ENCODE peak calls at places on chromosomes 5 and 9, in nine cellular contexts. One of them, this sample, is unnamed. For H3K9me3, the result is how much of the 10 kb centered on the place peaks cover.

GRCh38 chr5:154753792-154754191 is 1.4 kb upstream of the LARP1 start:
- DNase-seq in GM12878: no peak
- DNase-seq in transverse colon: peak
- DNase-seq in sigmoid colon: peak
- DNase-seq in HepG2: no peak
- DNase-seq in ovary: peak
- DNase-seq in A549: no peak
- DNase-seq in upper lobe of left lung: no peak
- DNase-seq in stomach: peak
- DNase-seq in this sample: peak

GRCh38 chr9:134626576-134627416 is 14.8 kb upstream of the COL5A1 start:
- DNase-seq in transverse colon: no peak
- DNase-seq in A549: no peak
- DNase-seq in ovary: peak
- DNase-seq in GM12878: no peak
- DNase-seq in upper lobe of left lung: peak
- DNase-seq in stomach: no peak
- DNase-seq in sigmoid colon: peak
- DNase-seq in HepG2: no peak
- DNase-seq in this sample: peak

GRCh38 chr9:95923794-95924193 is 48.3 kb downstream of the ERCC6L2 start:
- DNase-seq in upper lobe of left lung: no peak
- DNase-seq in GM12878: no peak
- DNase-seq in transverse colon: peak
- DNase-seq in stomach: no peak
- DNase-seq in A549: no peak
- DNase-seq in HepG2: peak
- DNase-seq in ovary: no peak
- DNase-seq in sigmoid colon: no peak
- DNase-seq in this sample: no peak

GRCh38 chr5:90479611-90480385 is 5.1 kb downstream of the POLR3G start:
- DNase-seq in transverse colon: no peak
- DNase-seq in HepG2: no peak
- DNase-seq in A549: no peak
- DNase-seq in ovary: no peak
- DNase-seq in sigmoid colon: no peak
- DNase-seq in GM12878: no peak
- DNase-seq in stomach: no peak
- DNase-seq in upper lobe of left lung: no peak
- DNase-seq in this sample: no peak

GRCh38 chr9:78612089-78612488 is 315.2 kb downstream of the PSAT1 start:
- DNase-seq in ovary: no peak
- DNase-seq in stomach: no peak
- DNase-seq in A549: no peak
- DNase-seq in GM12878: no peak
- DNase-seq in upper lobe of left lung: no peak
- DNase-seq in sigmoid colon: no peak
- DNase-seq in transverse colon: no peak
- DNase-seq in HepG2: no peak
- DNase-seq in this sample: no peak

GRCh38 chr5:150138551-150139265 is 16.9 kb downstream of the PDGFRB start:
- DNase-seq in GM12878: no peak
- DNase-seq in sigmoid colon: no peak
- DNase-seq in upper lobe of left lung: peak
- DNase-seq in A549: no peak
- DNase-seq in stomach: peak
- DNase-seq in ovary: peak
- DNase-seq in transverse colon: no peak
- DNase-seq in HepG2: peak
- DNase-seq in this sample: peak

GRCh38 chr5:138338411-138339085 is 482 bp downstream of the FAM53C start:
- DNase-seq in HepG2: no peak
- DNase-seq in A549: no peak
- DNase-seq in GM12878: no peak
- DNase-seq in stomach: no peak
- DNase-seq in upper lobe of left lung: no peak
- DNase-seq in sigmoid colon: no peak
- DNase-seq in ovary: no peak
- DNase-seq in transverse colon: no peak
- DNase-seq in this sample: no peak

GRCh38 chr5:116575635-116576042 is 1.0 kb upstream of the SEMA6A start:
- DNase-seq in HepG2: no peak
- DNase-seq in sigmoid colon: no peak
- DNase-seq in transverse colon: peak
- DNase-seq in A549: no peak
- DNase-seq in stomach: no peak
- DNase-seq in upper lobe of left lung: peak
- DNase-seq in ovary: peak
- DNase-seq in GM12878: no peak
- DNase-seq in this sample: no peak

GRCh38 chr9:20808002-20808401 is 123.9 kb downstream of the FOCAD start:
- DNase-seq in transverse colon: no peak
- DNase-seq in upper lobe of left lung: no peak
- DNase-seq in HepG2: no peak
- DNase-seq in sigmoid colon: no peak
- DNase-seq in ovary: no peak
- DNase-seq in stomach: no peak
- DNase-seq in GM12878: no peak
- DNase-seq in A549: no peak
- DNase-seq in this sample: no peak

GRCh38 chr5:142078251-142078650 is 30.3 kb upstream of the NDFIP1 start:
- DNase-seq in upper lobe of left lung: no peak
- DNase-seq in sigmoid colon: no peak
- DNase-seq in GM12878: no peak
- DNase-seq in A549: no peak
- DNase-seq in stomach: no peak
- DNase-seq in HepG2: no peak
- DNase-seq in ovary: no peak
- DNase-seq in transverse colon: no peak
- DNase-seq in this sample: no peak

GRCh38 chr9:98199388-98200033 is 7.1 kb upstream of the CORO2A start:
- DNase-seq in transverse colon: no peak
- DNase-seq in A549: no peak
- DNase-seq in GM12878: no peak
- DNase-seq in sigmoid colon: no peak
- DNase-seq in HepG2: no peak
- DNase-seq in stomach: no peak
- DNase-seq in upper lobe of left lung: peak
- DNase-seq in ovary: no peak
- DNase-seq in this sample: no peak

GRCh38 chr5:87401626-87402025 is 11.1 kb downstream of the CCNH start:
- DNase-seq in upper lobe of left lung: no peak
- DNase-seq in transverse colon: no peak
- DNase-seq in A549: no peak
- DNase-seq in HepG2: no peak
- DNase-seq in GM12878: no peak
- DNase-seq in ovary: no peak
- DNase-seq in sigmoid colon: no peak
- DNase-seq in stomach: no peak
- DNase-seq in this sample: no peak

GRCh38 chr5:78667461-78668103 is 19.0 kb upstream of the LHFPL2 start:
- DNase-seq in sigmoid colon: no peak
- DNase-seq in HepG2: no peak
- DNase-seq in upper lobe of left lung: no peak
- DNase-seq in stomach: no peak
- DNase-seq in ovary: no peak
- DNase-seq in GM12878: no peak
- DNase-seq in A549: no peak
- DNase-seq in transverse colon: no peak
- DNase-seq in this sample: no peak

GRCh38 chr5:128494516-128494915 is 43.5 kb downstream of the FBN2 start:
- DNase-seq in HepG2: no peak
- DNase-seq in upper lobe of left lung: no peak
- DNase-seq in sigmoid colon: no peak
- DNase-seq in ovary: no peak
- DNase-seq in GM12878: no peak
- DNase-seq in stomach: no peak
- DNase-seq in transverse colon: no peak
- DNase-seq in A549: no peak
- DNase-seq in this sample: no peak

GRCh38 chr5:128493657-128494329 is 44.3 kb downstream of the FBN2 start:
- DNase-seq in GM12878: no peak
- DNase-seq in stomach: no peak
- DNase-seq in A549: no peak
- DNase-seq in ovary: no peak
- DNase-seq in upper lobe of left lung: no peak
- DNase-seq in HepG2: no peak
- DNase-seq in sigmoid colon: no peak
- DNase-seq in transverse colon: no peak
- DNase-seq in this sample: no peak

DNA sequence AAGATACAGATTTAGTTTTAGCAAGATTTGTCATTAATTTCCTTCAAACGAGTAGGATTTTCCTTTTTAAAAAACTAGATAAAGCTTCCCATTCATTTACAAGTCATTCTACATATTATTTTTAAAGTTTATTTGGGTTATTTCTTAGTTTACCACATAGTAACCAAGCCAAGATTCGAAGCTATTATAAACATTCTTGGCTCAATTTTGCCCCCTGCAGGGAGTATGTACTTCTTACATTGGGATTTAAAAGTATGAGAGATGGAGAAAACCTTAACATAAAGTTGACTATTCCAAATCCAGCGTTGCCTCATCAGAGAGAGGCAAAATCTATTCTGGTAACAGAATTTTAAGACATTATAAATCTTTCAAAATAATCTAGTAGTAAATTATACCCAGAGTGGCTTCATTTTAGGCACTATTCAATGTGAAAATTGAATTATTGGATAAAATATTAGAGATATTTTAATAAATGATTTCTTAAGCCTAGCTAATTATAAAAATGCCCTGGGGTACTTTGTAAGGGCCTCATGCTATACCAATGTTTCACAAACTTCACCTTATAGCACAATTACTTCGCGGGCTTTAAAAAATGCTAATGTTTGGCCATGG is 39.1 kb downstream of the FBN2 start:
- DNase-seq in transverse colon: no peak
- DNase-seq in GM12878: no peak
- DNase-seq in sigmoid colon: no peak
- DNase-seq in stomach: no peak
- DNase-seq in A549: peak
- DNase-seq in HepG2: no peak
- DNase-seq in ovary: no peak
- DNase-seq in upper lobe of left lung: no peak
- DNase-seq in this sample: no peak
- TF ChIP-seq EP300 in transverse colon: no peak
- TF ChIP-seq EP300 in GM12878: no peak
- TF ChIP-seq EP300 in sigmoid colon: no peak
- TF ChIP-seq EP300 in stomach: no peak
- TF ChIP-seq EP300 in A549: no peak
- TF ChIP-seq EP300 in HepG2: no peak
- TF ChIP-seq EP300 in ovary: no peak
- TF ChIP-seq EP300 in upper lobe of left lung: no peak
- TF ChIP-seq EP300 in this sample: no peak

DNA sequence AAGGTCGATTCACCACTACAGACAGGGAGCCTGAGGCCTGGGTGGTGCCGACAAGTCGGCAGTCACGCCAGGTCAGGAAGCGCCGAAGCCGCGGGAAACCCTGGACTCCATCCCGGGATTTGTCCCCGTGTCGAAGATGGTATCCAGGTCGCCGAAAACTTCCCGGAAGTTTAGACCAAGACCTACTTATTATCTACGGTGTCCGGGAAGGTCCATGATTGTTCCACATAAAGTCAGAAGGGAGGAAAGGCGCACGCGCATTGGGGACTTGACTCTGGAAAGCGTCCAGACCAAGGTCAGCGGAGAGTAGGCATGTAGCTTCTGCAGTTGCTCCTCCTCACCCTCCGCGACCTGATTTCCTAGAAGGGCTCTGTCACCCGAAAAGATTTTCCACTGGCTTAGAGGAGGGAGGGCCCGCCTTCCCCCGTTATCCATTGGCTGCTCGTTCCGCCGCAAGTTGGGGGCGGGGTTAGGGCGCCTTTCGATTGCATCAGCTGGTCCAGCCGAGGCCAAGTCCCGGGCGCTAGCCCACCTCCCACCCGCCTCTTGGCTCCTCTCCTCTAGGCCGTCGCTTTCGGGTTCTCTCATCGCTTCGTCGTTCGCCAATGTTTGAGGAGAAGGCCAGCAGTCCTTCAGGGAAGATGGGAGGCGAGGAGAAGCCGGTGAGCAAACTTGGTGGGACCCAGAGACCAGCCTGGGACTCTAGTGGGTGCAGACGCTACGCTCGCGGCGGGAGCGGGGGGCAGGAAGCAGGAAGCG is at the start of gene TARS1:
- DNase-seq in HepG2: peak
- DNase-seq in sigmoid colon: peak
- DNase-seq in transverse colon: peak
- DNase-seq in upper lobe of left lung: peak
- DNase-seq in ovary: peak
- DNase-seq in stomach: peak
- DNase-seq in GM12878: peak
- DNase-seq in A549: peak
- DNase-seq in this sample: peak
- TF ChIP-seq POLR2A in HepG2: peak
- TF ChIP-seq POLR2A in sigmoid colon: peak
- TF ChIP-seq POLR2A in transverse colon: peak
- TF ChIP-seq POLR2A in upper lobe of left lung: peak
- TF ChIP-seq POLR2A in ovary: peak
- TF ChIP-seq POLR2A in stomach: no peak
- TF ChIP-seq POLR2A in GM12878: peak
- TF ChIP-seq POLR2A in A549: peak
- TF ChIP-seq POLR2A in this sample: peak

GRCh38 chr5:169850407-169850806 is 129.9 kb downstream of the INSYN2B start:
- DNase-seq in stomach: no peak
- DNase-seq in ovary: no peak
- DNase-seq in GM12878: no peak
- DNase-seq in A549: no peak
- DNase-seq in transverse colon: no peak
- DNase-seq in HepG2: no peak
- DNase-seq in sigmoid colon: no peak
- DNase-seq in upper lobe of left lung: no peak
- DNase-seq in this sample: no peak
- H3K9me3 ChIP-seq in stomach: under half
- H3K9me3 ChIP-seq in ovary: under half
- H3K9me3 ChIP-seq in GM12878: under half
- H3K9me3 ChIP-seq in A549: under half
- H3K9me3 ChIP-seq in transverse colon: under half
- H3K9me3 ChIP-seq in HepG2: under half
- H3K9me3 ChIP-seq in sigmoid colon: under half
- H3K9me3 ChIP-seq in upper lobe of left lung: under half
- H3K9me3 ChIP-seq in this sample: under half

DNA sequence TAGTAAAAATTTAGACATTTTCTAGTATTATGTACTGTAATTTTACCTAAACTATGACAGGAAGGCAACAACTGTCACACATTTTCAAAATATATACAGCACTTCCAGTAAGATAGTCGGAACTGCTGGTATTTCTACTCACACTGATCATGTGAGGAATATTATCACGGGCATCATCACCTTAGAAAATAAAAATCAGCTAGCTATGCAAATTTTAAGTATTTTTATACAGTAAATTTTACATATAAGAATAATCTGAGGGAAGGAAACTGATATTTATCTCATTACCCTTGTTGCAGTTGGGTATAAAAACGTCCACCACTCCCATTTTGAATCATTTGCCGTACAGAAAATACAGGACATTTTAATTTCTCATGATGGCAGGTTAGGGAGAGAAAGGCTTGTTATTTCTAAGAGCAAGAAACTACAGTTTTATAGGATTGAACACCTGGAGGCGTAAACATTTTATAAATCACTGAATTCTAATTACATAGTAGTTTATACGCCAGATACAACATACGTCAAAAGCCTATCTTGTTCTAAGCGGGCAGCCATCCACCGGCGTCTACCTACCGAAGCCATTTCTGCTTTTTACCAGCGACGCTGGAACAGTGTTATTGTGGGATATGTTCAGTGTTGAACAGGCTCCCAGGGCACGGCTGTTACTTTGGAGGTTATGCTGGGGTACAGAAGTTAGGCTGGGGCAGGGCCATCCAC is 723 bp upstream of the TNPO1 start:
- DNase-seq in transverse colon: no peak
- DNase-seq in upper lobe of left lung: no peak
- DNase-seq in stomach: no peak
- DNase-seq in A549: peak
- DNase-seq in HepG2: no peak
- DNase-seq in ovary: no peak
- DNase-seq in GM12878: no peak
- DNase-seq in sigmoid colon: no peak
- DNase-seq in this sample: no peak
- TF ChIP-seq EP300 in transverse colon: no peak
- TF ChIP-seq EP300 in upper lobe of left lung: no peak
- TF ChIP-seq EP300 in stomach: no peak
- TF ChIP-seq EP300 in A549: no peak
- TF ChIP-seq EP300 in HepG2: no peak
- TF ChIP-seq EP300 in ovary: no peak
- TF ChIP-seq EP300 in GM12878: no peak
- TF ChIP-seq EP300 in sigmoid colon: no peak
- TF ChIP-seq EP300 in this sample: no peak

This sample was measured in tibial nerve.